ENCODE peak calls at places on chromosomes 13 and 19, in six cellular contexts. One of them, this sample, is unnamed.

GRCh38 chr19:17001603-17002183 is 24.9 kb downstream of the CPAMD8 start:
- DNase-seq in thoracic aorta: no peak
- DNase-seq in ovary: no peak
- DNase-seq in activated CD4-positive, alpha-beta T cell treated with anti-CD3 and anti-CD28 coated beads, Interleukin-2, amount 50 U/mL, for 1 hour: peak; percentile 74
- DNase-seq in ascending aorta: no peak
- DNase-seq in stimulated activated naive B cell treated with anti-CD40 and anti-IgM and Interleukin-4, amounts not matched to agents 10 μg/mL and 1 μg/mL and 100 μg/mL, for 72 hours: peak; percentile 13
- DNase-seq in this sample: peak; percentile 56

GRCh38 chr19:1468274-1469199 is 10.5 kb downstream of the C19orf25 start:
- DNase-seq in thoracic aorta: no peak
- DNase-seq in ovary: no peak
- DNase-seq in activated CD4-positive, alpha-beta T cell treated with anti-CD3 and anti-CD28 coated beads, Interleukin-2, amount 50 U/mL, for 1 hour: no peak
- DNase-seq in ascending aorta: no peak
- DNase-seq in stimulated activated naive B cell treated with anti-CD40 and anti-IgM and Interleukin-4, amounts not matched to agents 10 μg/mL and 1 μg/mL and 100 μg/mL, for 72 hours: no peak
- DNase-seq in this sample: no peak

GRCh38 chr19:51020988-51021651 is 1.6 kb upstream of the KLK10 start:
- DNase-seq in thoracic aorta: no peak
- DNase-seq in activated CD4-positive, alpha-beta T cell treated with anti-CD3 and anti-CD28 coated beads, Interleukin-2, amount 50 U/mL, for 1 hour: no peak
- DNase-seq in stimulated activated naive B cell treated with anti-CD40 and anti-IgM and Interleukin-4, amounts not matched to agents 10 μg/mL and 1 μg/mL and 100 μg/mL, for 72 hours: no peak
- DNase-seq in ascending aorta: no peak
- DNase-seq in ovary: no peak
- DNase-seq in this sample: no peak

GRCh38 chr13:108609353-108609752 is 20.1 kb upstream of the MYO16 start:
- DNase-seq in activated CD4-positive, alpha-beta T cell treated with anti-CD3 and anti-CD28 coated beads, Interleukin-2, amount 50 U/mL, for 1 hour: no peak
- DNase-seq in ovary: no peak
- DNase-seq in stimulated activated naive B cell treated with anti-CD40 and anti-IgM and Interleukin-4, amounts not matched to agents 10 μg/mL and 1 μg/mL and 100 μg/mL, for 72 hours: no peak
- DNase-seq in thoracic aorta: no peak
- DNase-seq in ascending aorta: no peak
- DNase-seq in this sample: no peak

GRCh38 chr19:53903055-53903680 is 5.9 kb upstream of the CACNG7 start:
- DNase-seq in thoracic aorta: no peak
- DNase-seq in ovary: no peak
- DNase-seq in ascending aorta: no peak
- DNase-seq in stimulated activated naive B cell treated with anti-CD40 and anti-IgM and Interleukin-4, amounts not matched to agents 10 μg/mL and 1 μg/mL and 100 μg/mL, for 72 hours: no peak
- DNase-seq in activated CD4-positive, alpha-beta T cell treated with anti-CD3 and anti-CD28 coated beads, Interleukin-2, amount 50 U/mL, for 1 hour: peak; percentile 30
- DNase-seq in this sample: no peak

GRCh38 chr13:84894749-84895148 is 904.5 kb downstream of the SLITRK6 start:
- DNase-seq in thoracic aorta: no peak
- DNase-seq in ovary: no peak
- DNase-seq in ascending aorta: no peak
- DNase-seq in stimulated activated naive B cell treated with anti-CD40 and anti-IgM and Interleukin-4, amounts not matched to agents 10 μg/mL and 1 μg/mL and 100 μg/mL, for 72 hours: no peak
- DNase-seq in activated CD4-positive, alpha-beta T cell treated with anti-CD3 and anti-CD28 coated beads, Interleukin-2, amount 50 U/mL, for 1 hour: no peak
- DNase-seq in this sample: no peak

GRCh38 chr19:16867211-16867610 is 21.6 kb upstream of the F2RL3 start:
- DNase-seq in activated CD4-positive, alpha-beta T cell treated with anti-CD3 and anti-CD28 coated beads, Interleukin-2, amount 50 U/mL, for 1 hour: no peak
- DNase-seq in ascending aorta: no peak
- DNase-seq in stimulated activated naive B cell treated with anti-CD40 and anti-IgM and Interleukin-4, amounts not matched to agents 10 μg/mL and 1 μg/mL and 100 μg/mL, for 72 hours: no peak
- DNase-seq in ovary: no peak
- DNase-seq in thoracic aorta: no peak
- DNase-seq in this sample: no peak

GRCh38 chr19:32464279-32464678 is 58.7 kb downstream of the DPY19L3 start:
- DNase-seq in ovary: no peak
- DNase-seq in activated CD4-positive, alpha-beta T cell treated with anti-CD3 and anti-CD28 coated beads, Interleukin-2, amount 50 U/mL, for 1 hour: no peak
- DNase-seq in thoracic aorta: no peak
- DNase-seq in stimulated activated naive B cell treated with anti-CD40 and anti-IgM and Interleukin-4, amounts not matched to agents 10 μg/mL and 1 μg/mL and 100 μg/mL, for 72 hours: no peak
- DNase-seq in ascending aorta: no peak
- DNase-seq in this sample: no peak

GRCh38 chr19:21491161-21491560 is 14.2 kb upstream of the ZNF429 start:
- DNase-seq in activated CD4-positive, alpha-beta T cell treated with anti-CD3 and anti-CD28 coated beads, Interleukin-2, amount 50 U/mL, for 1 hour: no peak
- DNase-seq in ovary: no peak
- DNase-seq in thoracic aorta: no peak
- DNase-seq in ascending aorta: no peak
- DNase-seq in stimulated activated naive B cell treated with anti-CD40 and anti-IgM and Interleukin-4, amounts not matched to agents 10 μg/mL and 1 μg/mL and 100 μg/mL, for 72 hours: no peak
- DNase-seq in this sample: no peak

GRCh38 chr13:27789495-27790303 is 2.6 kb upstream of the GSX1 start:
- DNase-seq in ascending aorta: no peak
- DNase-seq in ovary: no peak
- DNase-seq in thoracic aorta: no peak
- DNase-seq in stimulated activated naive B cell treated with anti-CD40 and anti-IgM and Interleukin-4, amounts not matched to agents 10 μg/mL and 1 μg/mL and 100 μg/mL, for 72 hours: no peak
- DNase-seq in activated CD4-positive, alpha-beta T cell treated with anti-CD3 and anti-CD28 coated beads, Interleukin-2, amount 50 U/mL, for 1 hour: no peak
- DNase-seq in this sample: no peak

GRCh38 chr19:44602071-44602470 is 11.3 kb upstream of the IGSF23 start:
- DNase-seq in stimulated activated naive B cell treated with anti-CD40 and anti-IgM and Interleukin-4, amounts not matched to agents 10 μg/mL and 1 μg/mL and 100 μg/mL, for 72 hours: no peak
- DNase-seq in ascending aorta: no peak
- DNase-seq in ovary: no peak
- DNase-seq in activated CD4-positive, alpha-beta T cell treated with anti-CD3 and anti-CD28 coated beads, Interleukin-2, amount 50 U/mL, for 1 hour: no peak
- DNase-seq in thoracic aorta: no peak
- DNase-seq in this sample: peak; percentile 83

GRCh38 chr19:12987190-12987589 is 8.1 kb upstream of the NFIX start:
- DNase-seq in activated CD4-positive, alpha-beta T cell treated with anti-CD3 and anti-CD28 coated beads, Interleukin-2, amount 50 U/mL, for 1 hour: no peak
- DNase-seq in ascending aorta: no peak
- DNase-seq in thoracic aorta: no peak
- DNase-seq in ovary: no peak
- DNase-seq in stimulated activated naive B cell treated with anti-CD40 and anti-IgM and Interleukin-4, amounts not matched to agents 10 μg/mL and 1 μg/mL and 100 μg/mL, for 72 hours: no peak
- DNase-seq in this sample: no peak

GRCh38 chr19:5264453-5264852 is 76.2 kb downstream of the PTPRS start:
- DNase-seq in stimulated activated naive B cell treated with anti-CD40 and anti-IgM and Interleukin-4, amounts not matched to agents 10 μg/mL and 1 μg/mL and 100 μg/mL, for 72 hours: no peak
- DNase-seq in ascending aorta: no peak
- DNase-seq in ovary: no peak
- DNase-seq in thoracic aorta: no peak
- DNase-seq in activated CD4-positive, alpha-beta T cell treated with anti-CD3 and anti-CD28 coated beads, Interleukin-2, amount 50 U/mL, for 1 hour: no peak
- DNase-seq in this sample: no peak

GRCh38 chr13:40503966-40504591 is 162.4 kb downstream of the FOXO1 start:
- DNase-seq in thoracic aorta: no peak
- DNase-seq in ascending aorta: no peak
- DNase-seq in ovary: no peak
- DNase-seq in stimulated activated naive B cell treated with anti-CD40 and anti-IgM and Interleukin-4, amounts not matched to agents 10 μg/mL and 1 μg/mL and 100 μg/mL, for 72 hours: no peak
- DNase-seq in activated CD4-positive, alpha-beta T cell treated with anti-CD3 and anti-CD28 coated beads, Interleukin-2, amount 50 U/mL, for 1 hour: no peak
- DNase-seq in this sample: no peak

GRCh38 chr19:1513492-1514294 is 874 bp upstream of the ADAMTSL5 start:
- DNase-seq in ovary: no peak
- DNase-seq in stimulated activated naive B cell treated with anti-CD40 and anti-IgM and Interleukin-4, amounts not matched to agents 10 μg/mL and 1 μg/mL and 100 μg/mL, for 72 hours: no peak
- DNase-seq in thoracic aorta: no peak
- DNase-seq in activated CD4-positive, alpha-beta T cell treated with anti-CD3 and anti-CD28 coated beads, Interleukin-2, amount 50 U/mL, for 1 hour: peak; percentile 68
- DNase-seq in ascending aorta: no peak
- DNase-seq in this sample: no peak

GRCh38 chr19:51002542-51003311 is 1.3 kb upstream of the KLK8 start:
- DNase-seq in ascending aorta: no peak
- DNase-seq in ovary: no peak
- DNase-seq in stimulated activated naive B cell treated with anti-CD40 and anti-IgM and Interleukin-4, amounts not matched to agents 10 μg/mL and 1 μg/mL and 100 μg/mL, for 72 hours: no peak
- DNase-seq in activated CD4-positive, alpha-beta T cell treated with anti-CD3 and anti-CD28 coated beads, Interleukin-2, amount 50 U/mL, for 1 hour: no peak
- DNase-seq in thoracic aorta: no peak
- DNase-seq in this sample: no peak

GRCh38 chr19:40704491-40705361 is 12.0 kb downstream of the COQ8B start:
- DNase-seq in ovary: no peak
- DNase-seq in activated CD4-positive, alpha-beta T cell treated with anti-CD3 and anti-CD28 coated beads, Interleukin-2, amount 50 U/mL, for 1 hour: no peak
- DNase-seq in ascending aorta: no peak
- DNase-seq in thoracic aorta: no peak
- DNase-seq in stimulated activated naive B cell treated with anti-CD40 and anti-IgM and Interleukin-4, amounts not matched to agents 10 μg/mL and 1 μg/mL and 100 μg/mL, for 72 hours: no peak
- DNase-seq in this sample: no peak

GRCh38 chr13:27673911-27674310 is 52.2 kb downstream of the POLR1D start:
- DNase-seq in ascending aorta: no peak
- DNase-seq in stimulated activated naive B cell treated with anti-CD40 and anti-IgM and Interleukin-4, amounts not matched to agents 10 μg/mL and 1 μg/mL and 100 μg/mL, for 72 hours: no peak
- DNase-seq in activated CD4-positive, alpha-beta T cell treated with anti-CD3 and anti-CD28 coated beads, Interleukin-2, amount 50 U/mL, for 1 hour: no peak
- DNase-seq in thoracic aorta: no peak
- DNase-seq in ovary: no peak
- DNase-seq in this sample: no peak

This sample was measured in Peyer's patch.